ENCODE peak calls at places on chromosome 18, in nine cellular contexts. One of them, this sample, is unnamed.

GRCh38 chr18:43271593-43272432 is 5.5 kb downstream of the SYT4 start:
- DNase-seq in psoas muscle: no peak
- DNase-seq in PC-3: peak; percentile 60
- DNase-seq in ovary: no peak
- DNase-seq in A549: peak; percentile 32
- DNase-seq in CD4-positive, alpha-beta memory T cell: no peak
- DNase-seq in GM23248: peak; percentile 61
- DNase-seq in H9: no peak
- DNase-seq in iPS DF 6.9: peak; percentile 50
- DNase-seq in this sample: peak; percentile 16

GRCh38 chr18:23972416-23972815 is 42.1 kb upstream of the TTC39C start:
- DNase-seq in GM23248: no peak
- DNase-seq in iPS DF 6.9: no peak
- DNase-seq in H9: no peak
- DNase-seq in CD4-positive, alpha-beta memory T cell: peak; percentile 71
- DNase-seq in PC-3: no peak
- DNase-seq in psoas muscle: no peak
- DNase-seq in ovary: no peak
- DNase-seq in A549: no peak
- DNase-seq in this sample: no peak

GRCh38 chr18:78296152-78296551 is 683.5 kb upstream of the SALL3 start:
- DNase-seq in A549: no peak
- DNase-seq in psoas muscle: no peak
- DNase-seq in iPS DF 6.9: no peak
- DNase-seq in CD4-positive, alpha-beta memory T cell: no peak
- DNase-seq in PC-3: no peak
- DNase-seq in ovary: no peak
- DNase-seq in H9: no peak
- DNase-seq in GM23248: no peak
- DNase-seq in this sample: no peak

GRCh38 chr18:33751613-33752221 is 173.7 kb downstream of the ASXL3 start:
- DNase-seq in PC-3: peak; percentile 9
- DNase-seq in GM23248: peak; percentile 61
- DNase-seq in psoas muscle: no peak
- DNase-seq in iPS DF 6.9: no peak
- DNase-seq in H9: no peak
- DNase-seq in CD4-positive, alpha-beta memory T cell: no peak
- DNase-seq in A549: peak; percentile 7
- DNase-seq in ovary: no peak
- DNase-seq in this sample: peak; percentile 46

GRCh38 chr18:9506046-9506792 is 30.9 kb downstream of the RALBP1 start:
- DNase-seq in CD4-positive, alpha-beta memory T cell: no peak
- DNase-seq in ovary: no peak
- DNase-seq in PC-3: peak; percentile 79
- DNase-seq in psoas muscle: no peak
- DNase-seq in A549: no peak
- DNase-seq in H9: no peak
- DNase-seq in iPS DF 6.9: no peak
- DNase-seq in GM23248: peak; percentile 21
- DNase-seq in this sample: no peak

GRCh38 chr18:54769526-54770464 is 58.5 kb upstream of the RAB27B start:
- DNase-seq in PC-3: peak; percentile 59
- DNase-seq in CD4-positive, alpha-beta memory T cell: no peak
- DNase-seq in H9: no peak
- DNase-seq in iPS DF 6.9: no peak
- DNase-seq in A549: no peak
- DNase-seq in psoas muscle: no peak
- DNase-seq in ovary: no peak
- DNase-seq in GM23248: no peak
- DNase-seq in this sample: no peak

GRCh38 chr18:22469061-22469689 is 51.5 kb upstream of the CTAGE1 start:
- DNase-seq in ovary: no peak
- DNase-seq in GM23248: no peak
- DNase-seq in PC-3: no peak
- DNase-seq in H9: no peak
- DNase-seq in CD4-positive, alpha-beta memory T cell: no peak
- DNase-seq in A549: no peak
- DNase-seq in iPS DF 6.9: no peak
- DNase-seq in psoas muscle: no peak
- DNase-seq in this sample: no peak

GRCh38 chr18:47775961-47776360 is 154.5 kb downstream of the SMAD2 start:
- DNase-seq in PC-3: peak; percentile 21
- DNase-seq in H9: no peak
- DNase-seq in psoas muscle: no peak
- DNase-seq in iPS DF 6.9: no peak
- DNase-seq in GM23248: peak; percentile 14
- DNase-seq in CD4-positive, alpha-beta memory T cell: no peak
- DNase-seq in ovary: no peak
- DNase-seq in A549: peak; percentile 47
- DNase-seq in this sample: no peak

GRCh38 chr18:38611036-38611964 is 1045.7 kb upstream of the CELF4 start:
- DNase-seq in PC-3: no peak
- DNase-seq in H9: no peak
- DNase-seq in ovary: no peak
- DNase-seq in A549: no peak
- DNase-seq in psoas muscle: no peak
- DNase-seq in GM23248: no peak
- DNase-seq in iPS DF 6.9: no peak
- DNase-seq in CD4-positive, alpha-beta memory T cell: no peak
- DNase-seq in this sample: no peak

GRCh38 chr18:27862056-27862682 is 314.8 kb downstream of the CDH2 start:
- DNase-seq in H9: no peak
- DNase-seq in GM23248: no peak
- DNase-seq in psoas muscle: no peak
- DNase-seq in ovary: no peak
- DNase-seq in iPS DF 6.9: no peak
- DNase-seq in A549: no peak
- DNase-seq in CD4-positive, alpha-beta memory T cell: no peak
- DNase-seq in PC-3: no peak
- DNase-seq in this sample: no peak

GRCh38 chr18:67669993-67670671 is 153.6 kb upstream of the DSEL start:
- DNase-seq in PC-3: peak; percentile 32
- DNase-seq in H9: no peak
- DNase-seq in ovary: no peak
- DNase-seq in GM23248: peak; percentile 88
- DNase-seq in CD4-positive, alpha-beta memory T cell: no peak
- DNase-seq in A549: no peak
- DNase-seq in iPS DF 6.9: no peak
- DNase-seq in psoas muscle: no peak
- DNase-seq in this sample: no peak

GRCh38 chr18:72878143-72878542 is 10.4 kb upstream of the NETO1 start:
- DNase-seq in A549: no peak
- DNase-seq in CD4-positive, alpha-beta memory T cell: no peak
- DNase-seq in GM23248: no peak
- DNase-seq in psoas muscle: no peak
- DNase-seq in PC-3: no peak
- DNase-seq in iPS DF 6.9: no peak
- DNase-seq in H9: no peak
- DNase-seq in ovary: no peak
- DNase-seq in this sample: no peak

GRCh38 chr18:2380101-2380500 is 191.2 kb downstream of the METTL4 start:
- DNase-seq in A549: no peak
- DNase-seq in ovary: no peak
- DNase-seq in H9: no peak
- DNase-seq in iPS DF 6.9: no peak
- DNase-seq in GM23248: no peak
- DNase-seq in CD4-positive, alpha-beta memory T cell: no peak
- DNase-seq in PC-3: no peak
- DNase-seq in psoas muscle: no peak
- DNase-seq in this sample: no peak

GRCh38 chr18:44777429-44778192 is 96.9 kb downstream of the SETBP1 start:
- DNase-seq in A549: no peak
- DNase-seq in psoas muscle: no peak
- DNase-seq in H9: no peak
- DNase-seq in PC-3: no peak
- DNase-seq in ovary: peak; percentile 20
- DNase-seq in GM23248: no peak
- DNase-seq in CD4-positive, alpha-beta memory T cell: no peak
- DNase-seq in iPS DF 6.9: no peak
- DNase-seq in this sample: no peak

GRCh38 chr18:62258606-62259005 is 66.5 kb upstream of the TNFRSF11A start:
- DNase-seq in psoas muscle: no peak
- DNase-seq in GM23248: no peak
- DNase-seq in A549: no peak
- DNase-seq in ovary: no peak
- DNase-seq in H9: no peak
- DNase-seq in PC-3: no peak
- DNase-seq in CD4-positive, alpha-beta memory T cell: no peak
- DNase-seq in iPS DF 6.9: no peak
- DNase-seq in this sample: peak; percentile 2

GRCh38 chr18:57961876-57962505 is 82.0 kb upstream of the NEDD4L start:
- DNase-seq in A549: no peak
- DNase-seq in ovary: no peak
- DNase-seq in H9: no peak
- DNase-seq in iPS DF 6.9: no peak
- DNase-seq in CD4-positive, alpha-beta memory T cell: no peak
- DNase-seq in PC-3: peak; percentile 57
- DNase-seq in GM23248: no peak
- DNase-seq in psoas muscle: no peak
- DNase-seq in this sample: no peak

GRCh38 chr18:44198296-44199284 is 482.1 kb upstream of the SETBP1 start:
- DNase-seq in PC-3: no peak
- DNase-seq in CD4-positive, alpha-beta memory T cell: no peak
- DNase-seq in psoas muscle: no peak
- DNase-seq in A549: no peak
- DNase-seq in iPS DF 6.9: no peak
- DNase-seq in H9: no peak
- DNase-seq in ovary: no peak
- DNase-seq in GM23248: peak; percentile 3
- DNase-seq in this sample: no peak

GRCh38 chr18:46222093-46222492 is 117.9 kb downstream of the HAUS1 start:
- DNase-seq in iPS DF 6.9: no peak
- DNase-seq in A549: no peak
- DNase-seq in psoas muscle: no peak
- DNase-seq in GM23248: no peak
- DNase-seq in ovary: no peak
- DNase-seq in PC-3: no peak
- DNase-seq in H9: no peak
- DNase-seq in CD4-positive, alpha-beta memory T cell: no peak
- DNase-seq in this sample: no peak

GRCh38 chr18:65936678-65937077 is 185.9 kb downstream of the CDH7 start:
- DNase-seq in H9: no peak
- DNase-seq in psoas muscle: no peak
- DNase-seq in PC-3: peak; percentile 36
- DNase-seq in CD4-positive, alpha-beta memory T cell: no peak
- DNase-seq in ovary: no peak
- DNase-seq in GM23248: no peak
- DNase-seq in iPS DF 6.9: no peak
- DNase-seq in A549: no peak
- DNase-seq in this sample: no peak

GRCh38 chr18:79679552-79680099 is at the start of gene CTDP1:
- DNase-seq in H9: peak; percentile 89
- DNase-seq in iPS DF 6.9: peak; percentile 58
- DNase-seq in ovary: peak; percentile 88
- DNase-seq in psoas muscle: peak; percentile 96
- DNase-seq in CD4-positive, alpha-beta memory T cell: peak; percentile 92
- DNase-seq in GM23248: peak; percentile 98
- DNase-seq in PC-3: peak; percentile 89
- DNase-seq in A549: peak; percentile 94
- DNase-seq in this sample: peak; percentile 89

GRCh38 chr18:50451100-50451842 is 76.4 kb downstream of the SKA1 start:
- DNase-seq in ovary: no peak
- DNase-seq in GM23248: no peak
- DNase-seq in iPS DF 6.9: no peak
- DNase-seq in psoas muscle: no peak
- DNase-seq in A549: no peak
- DNase-seq in CD4-positive, alpha-beta memory T cell: no peak
- DNase-seq in PC-3: no peak
- DNase-seq in H9: no peak
- DNase-seq in this sample: no peak
- H3K27ac ChIP-seq in ovary: no peak overlapping the region
- H3K27ac ChIP-seq in GM23248: no peak overlapping the region
- H3K27ac ChIP-seq in iPS DF 6.9: no peak overlapping the region
- H3K27ac ChIP-seq in psoas muscle: no peak overlapping the region
- H3K27ac ChIP-seq in A549: no peak overlapping the region
- H3K27ac ChIP-seq in CD4-positive, alpha-beta memory T cell: no peak overlapping the region
- H3K27ac ChIP-seq in PC-3: no peak overlapping the region
- H3K27ac ChIP-seq in H9: no peak overlapping the region
- H3K27ac ChIP-seq in this sample: no peak overlapping the region

GRCh38 chr18:74356959-74357358 is 41.3 kb downstream of the C18orf63 start:
- DNase-seq in A549: no peak
- DNase-seq in PC-3: no peak
- DNase-seq in CD4-positive, alpha-beta memory T cell: no peak
- DNase-seq in psoas muscle: no peak
- DNase-seq in ovary: no peak
- DNase-seq in iPS DF 6.9: no peak
- DNase-seq in H9: no peak
- DNase-seq in GM23248: no peak
- DNase-seq in this sample: no peak

GRCh38 chr18:74351354-74351753 is 35.7 kb downstream of the C18orf63 start:
- DNase-seq in GM23248: peak; percentile 87
- DNase-seq in PC-3: peak; percentile 76
- DNase-seq in CD4-positive, alpha-beta memory T cell: no peak
- DNase-seq in psoas muscle: no peak
- DNase-seq in ovary: no peak
- DNase-seq in H9: no peak
- DNase-seq in iPS DF 6.9: no peak
- DNase-seq in A549: no peak
- DNase-seq in this sample: peak; percentile 7

GRCh38 chr18:74353169-74353775 is 37.6 kb downstream of the C18orf63 start:
- DNase-seq in CD4-positive, alpha-beta memory T cell: peak; percentile 69
- DNase-seq in A549: peak; percentile 61
- DNase-seq in GM23248: peak; percentile 87
- DNase-seq in H9: peak; percentile 67
- DNase-seq in psoas muscle: no peak
- DNase-seq in PC-3: peak; percentile 73
- DNase-seq in ovary: no peak
- DNase-seq in iPS DF 6.9: no peak
- DNase-seq in this sample: peak; percentile 12
- H3K27ac ChIP-seq in CD4-positive, alpha-beta memory T cell: no peak overlapping the region
- H3K27ac ChIP-seq in A549: no peak overlapping the region
- H3K27ac ChIP-seq in GM23248: no peak overlapping the region
- H3K27ac ChIP-seq in H9: no peak overlapping the region
- H3K27ac ChIP-seq in psoas muscle: no peak overlapping the region
- H3K27ac ChIP-seq in PC-3: no peak overlapping the region
- H3K27ac ChIP-seq in ovary: no peak overlapping the region
- H3K27ac ChIP-seq in iPS DF 6.9: no peak overlapping the region
- H3K27ac ChIP-seq in this sample: no peak overlapping the region

DNA sequence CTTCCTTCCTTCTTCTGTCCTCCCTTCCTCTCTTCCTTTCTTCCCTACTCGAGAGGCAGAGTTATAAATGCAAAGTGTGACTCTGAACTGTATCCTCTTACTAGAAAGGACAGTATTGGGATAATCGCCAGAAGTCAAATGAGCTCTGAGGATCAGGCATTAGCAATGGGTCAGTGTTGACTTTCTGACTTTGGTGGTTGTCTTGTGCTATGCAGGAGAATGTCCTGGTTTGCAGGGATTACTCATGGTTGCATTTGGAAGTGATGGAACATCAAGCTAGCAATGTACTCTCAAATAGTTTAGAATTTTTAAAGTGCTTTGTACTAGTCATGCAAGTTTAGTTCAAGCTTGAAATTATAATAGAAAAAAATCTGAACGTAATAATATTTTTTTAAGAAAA is 115.6 kb downstream of the TXNL1 start:
- DNase-seq in psoas muscle: no peak
- DNase-seq in ovary: no peak
- DNase-seq in iPS DF 6.9: no peak
- DNase-seq in H9: no peak
- DNase-seq in PC-3: peak; percentile 19
- DNase-seq in GM23248: peak; percentile 56
- DNase-seq in CD4-positive, alpha-beta memory T cell: no peak
- DNase-seq in A549: no peak
- DNase-seq in this sample: no peak
- H3K27ac ChIP-seq in psoas muscle: no peak overlapping the region
- H3K27ac ChIP-seq in ovary: no peak overlapping the region
- H3K27ac ChIP-seq in iPS DF 6.9: no peak overlapping the region
- H3K27ac ChIP-seq in H9: no peak overlapping the region
- H3K27ac ChIP-seq in PC-3: no peak overlapping the region
- H3K27ac ChIP-seq in GM23248: no peak overlapping the region
- H3K27ac ChIP-seq in CD4-positive, alpha-beta memory T cell: no peak overlapping the region
- H3K27ac ChIP-seq in A549: no peak overlapping the region
- H3K27ac ChIP-seq in this sample: no peak overlapping the region

GRCh38 chr18:26544459-26544858 is 3.9 kb downstream of the KCTD1 start:
- DNase-seq in A549: no peak
- DNase-seq in CD4-positive, alpha-beta memory T cell: no peak
- DNase-seq in ovary: no peak
- DNase-seq in psoas muscle: no peak
- DNase-seq in iPS DF 6.9: no peak
- DNase-seq in GM23248: no peak
- DNase-seq in H9: no peak
- DNase-seq in PC-3: no peak
- DNase-seq in this sample: no peak
- H3K27ac ChIP-seq in A549: peak overlapping the region; percentile 80
- H3K27ac ChIP-seq in CD4-positive, alpha-beta memory T cell: no peak overlapping the region
- H3K27ac ChIP-seq in ovary: no peak overlapping the region
- H3K27ac ChIP-seq in psoas muscle: no peak overlapping the region
- H3K27ac ChIP-seq in iPS DF 6.9: no peak overlapping the region
- H3K27ac ChIP-seq in GM23248: no peak overlapping the region
- H3K27ac ChIP-seq in H9: no peak overlapping the region
- H3K27ac ChIP-seq in PC-3: no peak overlapping the region
- H3K27ac ChIP-seq in this sample: no peak overlapping the region

This sample was measured in OCI-LY7.